ENCODE peak calls at places on chromosomes 5 and 9, in seven cellular contexts. B is stimulated activated CD8-positive, alpha-beta memory T cell treated with anti-CD3 and anti-CD28 coated beads, Interleukin-15, amount 100 ng/mL, for 24 hours; N is globus pallidus; A is PC-3; I is NCI-H2081 treated with DMSO at 0.1 percent for 48 hours; Y is activated CD4-positive, CD25-positive, alpha-beta regulatory T cell; X is retina. J is an unnamed sample.

GRCh38 chr5:1685076-1685475 is 114.6 kb downstream of the MRPL36 start:
- DNase-seq in B (no peak), N (no peak), A (no peak), I (no peak), Y (no peak), X (peak; percentile 39), J (no peak)

GRCh38 chr5:139180850-139181785 is 17.1 kb downstream of the SIL1 start:
- DNase-seq in B (no peak), N (no peak), A (no peak), I (no peak), Y (no peak), X (no peak), J (no peak)

GRCh38 chr5:53679261-53679660 is 118.8 kb downstream of the NDUFS4 start:
- DNase-seq in B (no peak), N (no peak), A (no peak), I (no peak), Y (no peak), X (no peak), J (no peak)

GRCh38 chr9:14098102-14098501 is 215.8 kb downstream of the NFIB start:
- DNase-seq in B (no peak), N (no peak), A (peak; percentile 23), I (no peak), Y (no peak), X (no peak), J (no peak)

GRCh38 chr5:158758666-158759065 is 341.1 kb downstream of the EBF1 start:
- DNase-seq in B (no peak), N (no peak), A (peak; percentile 33), I (no peak), Y (no peak), X (no peak), J (no peak)

GRCh38 chr9:137703842-137704508 is 85.2 kb downstream of the EHMT1 start:
- DNase-seq in B (no peak), N (no peak), A (no peak), I (no peak), Y (no peak), X (no peak), J (no peak)

GRCh38 chr9:131475956-131476776 is 26.6 kb upstream of the POMT1 start:
- DNase-seq in B (no peak), N (no peak), A (no peak), I (no peak), Y (no peak), X (no peak), J (no peak)

GRCh38 chr9:3783156-3783555 is 257.4 kb upstream of the RFX3 start:
- DNase-seq in B (no peak), N (no peak), A (no peak), I (no peak), Y (no peak), X (no peak), J (no peak)

GRCh38 chr9:126448136-126448535 is 121.5 kb downstream of the MVB12B start:
- DNase-seq in B (no peak), N (no peak), A (no peak), I (no peak), Y (no peak), X (no peak), J (no peak)

GRCh38 chr5:137252513-137252912 is 246.6 kb downstream of the SPOCK1 start:
- DNase-seq in B (no peak), N (peak; percentile 29), A (no peak), I (no peak), Y (no peak), X (no peak), J (no peak)

GRCh38 chr9:35733109-35733541 is 659 bp downstream of the CREB3 start:
- DNase-seq in B (no peak), N (no peak), A (peak; percentile 68), I (no peak), Y (no peak), X (no peak), J (no peak)

GRCh38 chr5:127723571-127723970 is 20.4 kb downstream of the CCDC192 start:
- DNase-seq in B (no peak), N (no peak), A (peak; percentile 28), I (no peak), Y (no peak), X (no peak), J (no peak)

GRCh38 chr5:167171056-167171455 is 1120.4 kb upstream of the WWC1 start:
- DNase-seq in B (no peak), N (no peak), A (no peak), I (no peak), Y (no peak), X (no peak), J (no peak)

GRCh38 chr9:18274693-18275092 is 199.3 kb upstream of the ADAMTSL1 start:
- DNase-seq in B (no peak), N (peak; percentile 9), A (peak; percentile 14), I (no peak), Y (no peak), X (no peak), J (no peak)

GRCh38 chr5:40551706-40552557 is 127.8 kb upstream of the PTGER4 start:
- DNase-seq in B (no peak), N (peak; percentile 7), A (peak; percentile 98), I (no peak), Y (no peak), X (no peak), J (no peak)

GRCh38 chr5:12848709-12849108 is 944.5 kb upstream of the CTNND2 start:
- DNase-seq in B (no peak), N (no peak), A (peak; percentile 71), I (no peak), Y (no peak), X (no peak), J (no peak)

GRCh38 chr5:54171645-54172384 is 138.6 kb downstream of the ARL15 start:
- DNase-seq in B (no peak), N (no peak), A (peak; percentile 3), I (no peak), Y (no peak), X (no peak), J (no peak)

GRCh38 chr5:55701462-55702103 is 10.5 kb downstream of the SLC38A9 start:
- DNase-seq in B (no peak), N (no peak), A (no peak), I (no peak), Y (no peak), X (no peak), J (no peak)

GRCh38 chr5:96235008-96235910 is 197.8 kb downstream of the PCSK1 start:
- DNase-seq in B (no peak), N (no peak), A (no peak), I (no peak), Y (no peak), X (no peak), J (no peak)

GRCh38 chr5:110842948-110843347 is 104.1 kb downstream of the SLC25A46 start:
- DNase-seq in B (no peak), N (no peak), A (no peak), I (no peak), Y (no peak), X (no peak), J (no peak)

GRCh38 chr5:155929081-155929480 is 397.9 kb upstream of the SGCD start:
- DNase-seq in B (no peak), N (no peak), A (no peak), I (no peak), Y (no peak), X (no peak), J (no peak)

GRCh38 chr5:58182287-58182841 is 277.5 kb downstream of the PLK2 start:
- DNase-seq in B (no peak), N (peak; percentile 13), A (no peak), I (no peak), Y (no peak), X (peak; percentile 28), J (no peak)

J was measured in memory B cell.